ENCODE peak calls at places on chromosomes 4 and X, in four cellular contexts. One of them, this sample, is unnamed.

GRCh38 chrX:17638731-17639130 is 98.6 kb upstream of the SCML1 start:
- DNase-seq in pancreas: no peak
- DNase-seq in BJ: no peak
- DNase-seq in effector memory CD8-positive, alpha-beta T cell: no peak
- DNase-seq in this sample: no peak

GRCh38 chrX:6159468-6159867 is 69.2 kb downstream of the NLGN4X start:
- DNase-seq in effector memory CD8-positive, alpha-beta T cell: no peak
- DNase-seq in pancreas: no peak
- DNase-seq in BJ: no peak
- DNase-seq in this sample: no peak

GRCh38 chr4:78627046-78627965 is 75.7 kb downstream of the ANXA3 start:
- DNase-seq in pancreas: no peak
- DNase-seq in effector memory CD8-positive, alpha-beta T cell: no peak
- DNase-seq in BJ: no peak
- DNase-seq in this sample: no peak

GRCh38 chr4:157459789-157460188 is 239.3 kb downstream of the GRIA2 start:
- DNase-seq in pancreas: no peak
- DNase-seq in effector memory CD8-positive, alpha-beta T cell: no peak
- DNase-seq in BJ: no peak
- DNase-seq in this sample: no peak

GRCh38 chr4:188127157-188127874 is 11.9 kb upstream of the TRIML1 start:
- DNase-seq in BJ: peak; percentile 53
- DNase-seq in pancreas: no peak
- DNase-seq in effector memory CD8-positive, alpha-beta T cell: no peak
- DNase-seq in this sample: peak; percentile 1

GRCh38 chr4:180652533-180652932 is 1590.7 kb upstream of the TENM3 start:
- DNase-seq in pancreas: no peak
- DNase-seq in BJ: no peak
- DNase-seq in effector memory CD8-positive, alpha-beta T cell: no peak
- DNase-seq in this sample: no peak

GRCh38 chr4:83582289-83582756 is 46.4 kb downstream of the GPAT3 start:
- DNase-seq in BJ: no peak
- DNase-seq in effector memory CD8-positive, alpha-beta T cell: no peak
- DNase-seq in pancreas: peak; percentile 65
- DNase-seq in this sample: no peak

GRCh38 chrX:2829066-2829430 is 318 bp downstream of the GYG2 start:
- DNase-seq in pancreas: no peak
- DNase-seq in effector memory CD8-positive, alpha-beta T cell: no peak
- DNase-seq in BJ: no peak
- DNase-seq in this sample: no peak